ENCODE peak calls at places on chromosomes 13 and 19, in ten cellular contexts. Y, C, D, R, K, M, H, L, B and V are unnamed samples.
A peak's percentile ranks its signal among the peaks of the same experiment; 100 is the strongest.

GRCh38 chr19:6737284-6737872 is at the start of gene GPR108:
- DNase-seq in D (peak; percentile 100), H (peak; percentile 97), L (peak; percentile 99), R (peak; percentile 100), B (peak; percentile 100), C (peak; percentile 99), K (peak; percentile 100), M (peak; percentile 99), Y (peak; percentile 100), V (peak; percentile 99)

GRCh38 chr19:18991050-18991449 is 42.3 kb downstream of the SUGP2 start:
- DNase-seq in M (no peak), H (no peak), R (no peak), C (no peak), D (no peak), Y (no peak), K (no peak), B (no peak), L (no peak), V (no peak)

GRCh38 chr13:49829715-49830114 is 37.2 kb upstream of the KPNA3 start:
- DNase-seq in L (no peak), K (no peak), D (no peak), H (no peak), Y (no peak), C (no peak), M (no peak), B (no peak), R (no peak), V (no peak)

GRCh38 chr19:41910240-41910991 is 17.8 kb downstream of the ERFL start:
- DNase-seq in D (no peak), R (no peak), H (no peak), C (no peak), Y (no peak), M (no peak), L (no peak), B (no peak), K (no peak), V (no peak)

GRCh38 chr19:35596366-35596999 is 10.5 kb downstream of the PMIS2 start:
- DNase-seq in M (no peak), C (no peak), D (no peak), Y (peak; percentile 51), L (no peak), B (no peak), H (peak; percentile 57), R (no peak), K (no peak), V (no peak)

GRCh38 chr13:109644069-109644750 is 142.2 kb downstream of the IRS2 start:
- DNase-seq in C (no peak), B (no peak), Y (no peak), L (no peak), D (peak; percentile 12), R (no peak), H (no peak), M (no peak), K (no peak), V (no peak)

GRCh38 chr13:51581148-51581820 is 3.0 kb upstream of the WDFY2 start:
- DNase-seq in Y (no peak), L (no peak), R (no peak), M (no peak), K (no peak), C (no peak), H (no peak), D (no peak), B (no peak), V (no peak)

GRCh38 chr13:48892311-48892710 is 83.4 kb upstream of the FNDC3A start:
- DNase-seq in Y (no peak), D (no peak), M (no peak), L (no peak), R (peak; percentile 91), B (no peak), C (no peak), K (no peak), H (no peak), V (no peak)

GRCh38 chr13:21321269-21321668 is 137.8 kb downstream of the ZDHHC20 start:
- DNase-seq in M (no peak), K (no peak), R (no peak), D (no peak), L (no peak), C (no peak), B (no peak), H (no peak), Y (no peak), V (no peak)

GRCh38 chr13:33611016-33611805 is 206.7 kb upstream of the RFC3 start:
- DNase-seq in H (no peak), C (peak; percentile 65), D (peak; percentile 70), K (no peak), R (peak; percentile 80), L (no peak), Y (no peak), M (no peak), B (peak; percentile 10), V (no peak)

GRCh38 chr13:84684048-84684662 is 801.9 kb upstream of the SLITRK1 start:
- DNase-seq in B (no peak), H (no peak), R (no peak), M (no peak), L (no peak), K (no peak), Y (no peak), D (no peak), C (peak; percentile 37), V (no peak)

GRCh38 chr13:101640797-101641400 is 188.4 kb downstream of the ITGBL1 start:
- DNase-seq in B (no peak), M (no peak), Y (no peak), R (peak; percentile 68), L (no peak), C (no peak), H (no peak), K (no peak), D (no peak), V (no peak)

GRCh38 chr19:48777139-48777538 is 21.8 kb downstream of the FGF21 start:
- DNase-seq in R (no peak), K (no peak), H (no peak), Y (no peak), C (no peak), M (no peak), B (no peak), L (no peak), D (no peak), V (no peak)

GRCh38 chr19:31648347-31648746 is 299.1 kb upstream of the TSHZ3 start:
- DNase-seq in C (no peak), L (no peak), B (no peak), D (no peak), K (no peak), M (no peak), H (no peak), R (no peak), Y (no peak), V (no peak)

GRCh38 chr19:460877-461609 is at the start of gene SHC2:
- DNase-seq in H (no peak), K (no peak), D (peak; percentile 18), R (no peak), Y (no peak), C (peak; percentile 45), B (peak; percentile 34), M (no peak), L (no peak), V (no peak)
- TF ChIP-seq POLR2A in H (no peak), K (peak; percentile 34), D (no peak), R (no peak), Y (no peak), C (no peak), B (no peak), M (no peak), L (no peak), V (no peak)

DNA sequence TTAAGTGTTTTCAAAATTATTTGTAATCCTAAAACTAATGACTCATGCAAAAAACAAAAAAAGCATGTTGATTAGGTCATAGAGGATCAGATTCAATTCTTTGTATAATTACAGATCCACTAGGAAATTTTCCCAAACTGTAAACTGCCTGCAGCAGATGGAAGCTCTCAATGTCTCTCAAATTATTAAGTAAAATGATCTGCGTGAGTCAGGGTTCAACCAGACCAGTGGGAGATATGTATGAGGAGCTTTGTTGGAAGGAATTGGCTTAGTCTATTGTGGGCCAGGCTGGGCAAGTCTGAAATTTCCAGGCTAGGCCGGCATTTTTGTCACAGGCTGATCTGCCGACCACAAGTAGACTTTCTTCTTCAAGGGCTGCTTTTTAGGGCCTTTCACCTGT is 14.4 kb upstream of the SACS start:
- DNase-seq in H (no peak), L (no peak), K (no peak), Y (no peak), D (no peak), B (no peak), C (no peak), R (no peak), M (no peak), V (no peak)
- TF ChIP-seq POLR2AphosphoS5 in H (no peak), L (no peak), K (no peak), Y (no peak), D (no peak), B (no peak), C (no peak), R (no peak), M (no peak), V (no peak)

GRCh38 chr13:23883255-23883654 is 5.9 kb downstream of the MIPEP start:
- DNase-seq in D (no peak), B (no peak), C (no peak), K (no peak), Y (no peak), L (no peak), M (no peak), R (no peak), H (no peak), V (no peak)

GRCh38 chr13:23889598-23890224 is 511 bp upstream of the MIPEP start:
- DNase-seq in Y (no peak), L (no peak), K (no peak), M (no peak), C (no peak), B (no peak), D (no peak), H (no peak), R (no peak), V (no peak)

DNA sequence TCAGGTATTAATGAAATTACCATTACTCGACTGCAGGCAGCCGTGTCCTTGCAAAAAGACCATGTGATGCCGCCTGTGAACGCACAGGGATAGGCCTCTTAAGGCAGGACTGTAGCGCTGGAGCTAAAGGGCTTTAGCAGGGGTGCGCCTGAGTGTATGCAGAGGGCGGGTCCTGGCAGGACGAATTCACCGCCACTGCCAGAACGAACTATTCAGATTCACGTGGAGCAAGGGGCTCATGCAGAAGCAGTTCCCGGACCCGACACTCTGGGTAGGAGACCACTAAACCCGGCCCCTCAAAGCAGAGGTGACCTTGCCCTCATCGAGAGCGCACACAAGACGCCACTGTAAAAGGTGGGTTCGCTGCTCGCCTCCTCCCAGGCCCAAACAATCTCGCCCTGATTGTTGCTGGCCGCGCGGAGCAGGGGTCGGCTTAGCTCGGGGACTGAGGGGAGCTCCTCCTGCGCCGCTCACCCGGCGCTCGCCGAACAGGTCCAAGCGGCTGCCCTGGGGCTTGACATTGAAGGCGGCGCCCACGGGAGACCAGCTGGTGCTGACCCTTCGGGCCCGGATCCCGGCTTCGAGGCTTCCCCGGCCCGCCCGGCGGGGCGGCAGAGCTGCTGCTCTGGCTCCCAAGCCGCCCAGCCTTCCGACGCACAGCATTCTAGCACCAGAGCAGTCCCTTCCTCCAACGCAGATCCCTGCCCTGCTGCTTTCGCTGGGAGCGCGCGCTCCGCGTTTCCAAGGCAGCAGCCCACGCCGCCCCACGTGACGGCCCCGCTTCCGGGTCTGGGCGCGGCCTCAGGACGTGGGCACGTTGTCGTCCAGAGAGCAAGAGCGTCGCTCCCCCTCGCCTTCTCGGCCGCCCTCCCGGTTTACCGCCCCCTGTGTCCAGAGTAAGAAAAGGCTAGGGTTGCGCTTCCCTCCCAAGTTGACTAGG is at the start of gene MIPEP:
- DNase-seq in C (peak; percentile 93), K (peak; percentile 95), R (peak; percentile 97), H (peak; percentile 85), D (peak; percentile 92), L (peak; percentile 92), M (peak; percentile 91), Y (peak; percentile 79), B (peak; percentile 94), V (peak; percentile 99)
- TF ChIP-seq POLR2A in C (no peak), K (peak; percentile 30), R (no peak), H (peak; percentile 61), D (peak; percentile 77), L (peak; percentile 75), M (peak; percentile 60), Y (peak; percentile 79), B (peak; percentile 83), V (peak; percentile 76)

GRCh38 chr19:50798943-50799851 is 9.0 kb downstream of the ACP4 start:
- DNase-seq in B (no peak), M (no peak), D (no peak), H (no peak), C (no peak), K (no peak), Y (no peak), R (no peak), L (no peak), V (no peak)
- TF ChIP-seq POLR2AphosphoS5 in B (no peak), M (no peak), D (no peak), H (peak; percentile 31), C (no peak), K (no peak), Y (no peak), R (no peak), L (peak; percentile 91), V (no peak)